ENCODE peak calls at places on chromosomes 5 and 9, in six cellular contexts. P is HepG2, Q is H1, R is GM12892, V is K562, O is GM12878. D is an unnamed sample.

GRCh38 chr5:16666861-16667481 is 50.2 kb upstream of the RETREG1 start:
- DNase-seq in P (peak; percentile 7), Q (no peak), R (no peak), V (no peak), O (no peak), D (no peak)

GRCh38 chr5:3428355-3428754 is 167.3 kb upstream of the IRX1 start:
- DNase-seq in P (no peak), Q (no peak), R (no peak), V (no peak), O (no peak), D (no peak)

GRCh38 chr9:76761448-76761847 is 2.8 kb upstream of the PCA3 start:
- DNase-seq in P (no peak), Q (no peak), R (no peak), V (peak; percentile 7), O (no peak), D (no peak)

GRCh38 chr5:163649522-163649921 is 144.1 kb downstream of the MAT2B start:
- DNase-seq in P (peak; percentile 20), Q (no peak), R (no peak), V (no peak), O (no peak), D (no peak)

GRCh38 chr9:105191508-105192118 is 52.8 kb upstream of the SLC44A1 start:
- DNase-seq in P (peak; percentile 95), Q (no peak), R (no peak), V (no peak), O (peak; percentile 39), D (no peak)

GRCh38 chr5:5770825-5771224 is 348.3 kb downstream of the ICE1 start:
- DNase-seq in P (no peak), Q (no peak), R (no peak), V (no peak), O (no peak), D (no peak)

GRCh38 chr5:149082271-149082670 is 19.4 kb upstream of the SH3TC2 start:
- DNase-seq in P (no peak), Q (no peak), R (no peak), V (no peak), O (no peak), D (no peak)

GRCh38 chr5:980001-980588 is 28.5 kb upstream of the NKD2 start:
- DNase-seq in P (peak; percentile 48), Q (no peak), R (peak; percentile 13), V (no peak), O (no peak), D (no peak)

GRCh38 chr9:124771867-124772621 is 933 bp upstream of the NR6A1 start:
- DNase-seq in P (peak; percentile 61), Q (no peak), R (no peak), V (peak; percentile 85), O (no peak), D (no peak)

GRCh38 chr9:7104625-7105024 is 346.9 kb downstream of the KDM4C start:
- DNase-seq in P (no peak), Q (no peak), R (no peak), V (no peak), O (no peak), D (no peak)

GRCh38 chr5:112933651-112934365 is 11.8 kb upstream of the REEP5 start:
- DNase-seq in P (no peak), Q (no peak), R (no peak), V (no peak), O (no peak), D (no peak)

GRCh38 chr9:132074736-132075135 is 4.9 kb downstream of the MED27 start:
- DNase-seq in P (no peak), Q (no peak), R (no peak), V (no peak), O (no peak), D (no peak)

GRCh38 chr9:71716138-71716909 is 52.0 kb downstream of the CEMIP2 start:
- DNase-seq in P (no peak), Q (no peak), R (no peak), V (no peak), O (no peak), D (no peak)

GRCh38 chr9:124886866-124887492 is 25.0 kb downstream of the ARPC5L start:
- DNase-seq in P (no peak), Q (no peak), R (no peak), V (no peak), O (no peak), D (no peak)

GRCh38 chr5:2763533-2763794 is 12.0 kb upstream of the IRX2 start:
- DNase-seq in P (no peak), Q (no peak), R (no peak), V (no peak), O (no peak), D (no peak)

GRCh38 chr5:149160291-149160787 is 19.0 kb downstream of the ABLIM3 start:
- DNase-seq in P (no peak), Q (no peak), R (no peak), V (no peak), O (no peak), D (no peak)

GRCh38 chr9:107487521-107488399 is 1.8 kb downstream of the KLF4 start:
- DNase-seq in P (no peak), Q (peak; percentile 47), R (no peak), V (no peak), O (no peak), D (no peak)

GRCh38 chr9:135227641-135228251 is 140.3 kb downstream of the OLFM1 start:
- DNase-seq in P (no peak), Q (no peak), R (no peak), V (no peak), O (no peak), D (no peak)

GRCh38 chr9:131997779-131998178 is 81.9 kb downstream of the MED27 start:
- DNase-seq in P (no peak), Q (no peak), R (no peak), V (no peak), O (no peak), D (no peak)

GRCh38 chr5:177346820-177347219 is 4.6 kb downstream of the LMAN2 start:
- DNase-seq in P (no peak), Q (no peak), R (no peak), V (no peak), O (no peak), D (no peak)

GRCh38 chr5:62199792-62200716 is 106.0 kb upstream of the KIF2A start:
- DNase-seq in P (no peak), Q (no peak), R (no peak), V (no peak), O (no peak), D (no peak)

GRCh38 chr9:98502976-98503325 is 205.8 kb downstream of the GABBR2 start:
- DNase-seq in P (no peak), Q (no peak), R (no peak), V (no peak), O (no peak), D (no peak)

GRCh38 chr5:142878638-142879037 is 108.5 kb downstream of the ARHGAP26 start:
- DNase-seq in P (no peak), Q (no peak), R (no peak), V (no peak), O (no peak), D (no peak)

GRCh38 chr9:21690561-21690960 is 111.9 kb upstream of the MTAP start:
- DNase-seq in P (no peak), Q (no peak), R (no peak), V (no peak), O (no peak), D (no peak)

GRCh38 chr5:169161022-169161680 is 139.8 kb downstream of the SLIT3 start:
- DNase-seq in P (no peak), Q (no peak), R (no peak), V (no peak), O (no peak), D (no peak)
- TF ChIP-seq POLR2AphosphoS5 in P (no peak), Q (no peak), R (no peak), V (no peak), O (no peak), D (no peak)

GRCh38 chr5:170111088-170111796 is 5.5 kb downstream of the FOXI1 start:
- DNase-seq in P (no peak), Q (no peak), R (no peak), V (no peak), O (no peak), D (no peak)

GRCh38 chr5:170110403-170111087 is 4.8 kb downstream of the FOXI1 start:
- DNase-seq in P (no peak), Q (no peak), R (no peak), V (no peak), O (no peak), D (no peak)

GRCh38 chr5:170113517-170113891 is 7.8 kb downstream of the FOXI1 start:
- DNase-seq in P (no peak), Q (no peak), R (no peak), V (no peak), O (no peak), D (no peak)

GRCh38 chr5:170114271-170114670 is 8.6 kb downstream of the FOXI1 start:
- DNase-seq in P (no peak), Q (no peak), R (no peak), V (no peak), O (no peak), D (no peak)

GRCh38 chr5:170112876-170113516 is 7.3 kb downstream of the FOXI1 start:
- DNase-seq in P (no peak), Q (no peak), R (no peak), V (no peak), O (no peak), D (no peak)
- TF ChIP-seq TAF1 in P (no peak), Q (no peak), R (no peak), V (no peak), O (no peak), D (no peak)

GRCh38 chr9:128420060-128420650 is 502 bp upstream of the CERCAM start:
- DNase-seq in P (peak; percentile 39), Q (no peak), R (peak; percentile 88), V (peak; percentile 92), O (no peak), D (peak; percentile 89)
- TF ChIP-seq POLR2A in P (no peak), Q (no peak), R (no peak), V (peak; percentile 64), O (no peak), D (no peak)

DNA sequence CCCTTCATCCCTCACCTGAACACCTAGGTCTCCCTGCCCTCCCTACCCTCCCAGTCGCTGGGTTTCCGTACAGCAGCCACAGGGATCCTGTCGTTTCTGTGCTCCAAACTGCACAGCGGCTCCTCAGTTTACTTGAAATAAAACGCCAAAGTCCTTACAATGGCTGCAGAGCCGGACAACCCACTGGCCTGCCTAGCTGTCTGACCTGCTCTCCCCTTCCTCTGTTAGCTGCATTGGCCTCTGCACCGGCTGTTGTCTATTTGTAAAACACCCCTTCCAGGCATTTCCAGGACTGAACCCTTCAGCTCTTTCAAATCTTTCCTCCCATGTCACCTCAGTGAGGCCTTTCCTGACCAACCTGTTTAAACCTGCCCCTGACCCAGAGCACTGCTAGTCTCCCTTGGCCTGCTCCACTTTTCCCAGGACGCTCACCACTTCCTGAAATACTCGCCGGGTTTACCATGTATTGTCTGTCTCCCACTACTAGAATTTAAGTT is 9.1 kb upstream of the MGAT1 start:
- DNase-seq in P (no peak), Q (no peak), R (no peak), V (no peak), O (no peak), D (no peak)
- TF ChIP-seq POLR2AphosphoS5 in P (no peak), Q (no peak), R (no peak), V (no peak), O (no peak), D (no peak)

GRCh38 chr5:116766470-116766947 is 191.9 kb upstream of the SEMA6A start:
- DNase-seq in P (peak; percentile 86), Q (no peak), R (peak; percentile 19), V (no peak), O (peak; percentile 70), D (no peak)
- TF ChIP-seq TAF1 in P (no peak), Q (no peak), R (no peak), V (no peak), O (no peak), D (no peak)